ENCODE peak calls at places on chromosomes 1 and 21, in eight cellular contexts. One of them, this sample, is unnamed.

GRCh38 chr21:27649323-27649722 is 682.4 kb upstream of the ADAMTS5 start:
- DNase-seq in neuronal stem cell: no peak
- DNase-seq in trophoblast cell: peak
- DNase-seq in fibroblast of lung: peak
- DNase-seq in HepG2: no peak
- DNase-seq in keratinocyte: peak
- DNase-seq in kidney: no peak
- DNase-seq in GM23248: peak
- DNase-seq in this sample: no peak

GRCh38 chr1:87515781-87516180 is 187.1 kb downstream of the LMO4 start:
- DNase-seq in neuronal stem cell: no peak
- DNase-seq in trophoblast cell: peak
- DNase-seq in fibroblast of lung: peak
- DNase-seq in HepG2: no peak
- DNase-seq in keratinocyte: no peak
- DNase-seq in kidney: no peak
- DNase-seq in GM23248: peak
- DNase-seq in this sample: no peak

GRCh38 chr1:229107972-229108371 is 162.9 kb upstream of the RAB4A start:
- DNase-seq in neuronal stem cell: no peak
- DNase-seq in trophoblast cell: no peak
- DNase-seq in fibroblast of lung: no peak
- DNase-seq in HepG2: no peak
- DNase-seq in keratinocyte: no peak
- DNase-seq in kidney: no peak
- DNase-seq in GM23248: no peak
- DNase-seq in this sample: no peak

GRCh38 chr1:119878171-119878570 is 18.1 kb downstream of the ADAM30 start:
- DNase-seq in neuronal stem cell: no peak
- DNase-seq in trophoblast cell: no peak
- DNase-seq in fibroblast of lung: no peak
- DNase-seq in HepG2: no peak
- DNase-seq in keratinocyte: no peak
- DNase-seq in kidney: no peak
- DNase-seq in GM23248: no peak
- DNase-seq in this sample: no peak

GRCh38 chr1:164641353-164641730 is 82.4 kb downstream of the PBX1 start:
- DNase-seq in neuronal stem cell: no peak
- DNase-seq in trophoblast cell: peak
- DNase-seq in fibroblast of lung: no peak
- DNase-seq in HepG2: no peak
- DNase-seq in keratinocyte: no peak
- DNase-seq in kidney: no peak
- DNase-seq in GM23248: peak
- DNase-seq in this sample: no peak

GRCh38 chr21:34519013-34519412 is 7.0 kb upstream of the KCNE1 start:
- DNase-seq in neuronal stem cell: no peak
- DNase-seq in trophoblast cell: peak
- DNase-seq in fibroblast of lung: no peak
- DNase-seq in HepG2: no peak
- DNase-seq in keratinocyte: no peak
- DNase-seq in kidney: no peak
- DNase-seq in GM23248: no peak
- DNase-seq in this sample: no peak

GRCh38 chr1:225654688-225655508 is 2.0 kb upstream of the ENAH start:
- DNase-seq in neuronal stem cell: no peak
- DNase-seq in trophoblast cell: no peak
- DNase-seq in fibroblast of lung: no peak
- DNase-seq in HepG2: no peak
- DNase-seq in keratinocyte: no peak
- DNase-seq in kidney: no peak
- DNase-seq in GM23248: no peak
- DNase-seq in this sample: no peak

GRCh38 chr1:188660573-188660972 is 1817.1 kb downstream of the BRINP3 start:
- DNase-seq in neuronal stem cell: no peak
- DNase-seq in trophoblast cell: no peak
- DNase-seq in fibroblast of lung: no peak
- DNase-seq in HepG2: no peak
- DNase-seq in keratinocyte: no peak
- DNase-seq in kidney: no peak
- DNase-seq in GM23248: no peak
- DNase-seq in this sample: no peak

GRCh38 chr21:28804089-28804670 is 188.5 kb downstream of the LTN1 start:
- DNase-seq in neuronal stem cell: no peak
- DNase-seq in trophoblast cell: peak
- DNase-seq in fibroblast of lung: no peak
- DNase-seq in HepG2: no peak
- DNase-seq in keratinocyte: no peak
- DNase-seq in kidney: no peak
- DNase-seq in GM23248: no peak
- DNase-seq in this sample: no peak

GRCh38 chr1:2983319-2983705 is 38.0 kb upstream of the ACTRT2 start:
- DNase-seq in neuronal stem cell: no peak
- DNase-seq in trophoblast cell: no peak
- DNase-seq in fibroblast of lung: no peak
- DNase-seq in HepG2: no peak
- DNase-seq in keratinocyte: no peak
- DNase-seq in kidney: peak
- DNase-seq in GM23248: no peak
- DNase-seq in this sample: no peak

GRCh38 chr1:53550201-53550741 is 91.1 kb downstream of the DMRTB1 start:
- DNase-seq in neuronal stem cell: no peak
- DNase-seq in trophoblast cell: no peak
- DNase-seq in fibroblast of lung: peak
- DNase-seq in HepG2: no peak
- DNase-seq in keratinocyte: no peak
- DNase-seq in kidney: peak
- DNase-seq in GM23248: peak
- DNase-seq in this sample: peak

GRCh38 chr1:157137051-157137772 is 983 bp downstream of the ETV3 start:
- DNase-seq in neuronal stem cell: no peak
- DNase-seq in trophoblast cell: peak
- DNase-seq in fibroblast of lung: peak
- DNase-seq in HepG2: no peak
- DNase-seq in keratinocyte: no peak
- DNase-seq in kidney: no peak
- DNase-seq in GM23248: peak
- DNase-seq in this sample: peak

GRCh38 chr1:33397994-33398393 is 32.9 kb downstream of the PHC2 start:
- DNase-seq in neuronal stem cell: no peak
- DNase-seq in trophoblast cell: no peak
- DNase-seq in fibroblast of lung: no peak
- DNase-seq in HepG2: no peak
- DNase-seq in keratinocyte: no peak
- DNase-seq in kidney: no peak
- DNase-seq in GM23248: no peak
- DNase-seq in this sample: no peak

GRCh38 chr1:68197891-68198290 is 34.4 kb downstream of the WLS start:
- DNase-seq in neuronal stem cell: no peak
- DNase-seq in trophoblast cell: no peak
- DNase-seq in fibroblast of lung: peak
- DNase-seq in HepG2: peak
- DNase-seq in keratinocyte: no peak
- DNase-seq in kidney: no peak
- DNase-seq in GM23248: peak
- DNase-seq in this sample: no peak

GRCh38 chr1:18581420-18581880 is 49.2 kb upstream of the PAX7 start:
- DNase-seq in neuronal stem cell: no peak
- DNase-seq in trophoblast cell: peak
- DNase-seq in fibroblast of lung: no peak
- DNase-seq in HepG2: no peak
- DNase-seq in keratinocyte: no peak
- DNase-seq in kidney: no peak
- DNase-seq in GM23248: peak
- DNase-seq in this sample: peak

GRCh38 chr1:223525957-223526356 is 132.7 kb downstream of the CCDC185 start:
- DNase-seq in neuronal stem cell: no peak
- DNase-seq in trophoblast cell: no peak
- DNase-seq in fibroblast of lung: no peak
- DNase-seq in HepG2: no peak
- DNase-seq in keratinocyte: no peak
- DNase-seq in kidney: no peak
- DNase-seq in GM23248: no peak
- DNase-seq in this sample: no peak

DNA sequence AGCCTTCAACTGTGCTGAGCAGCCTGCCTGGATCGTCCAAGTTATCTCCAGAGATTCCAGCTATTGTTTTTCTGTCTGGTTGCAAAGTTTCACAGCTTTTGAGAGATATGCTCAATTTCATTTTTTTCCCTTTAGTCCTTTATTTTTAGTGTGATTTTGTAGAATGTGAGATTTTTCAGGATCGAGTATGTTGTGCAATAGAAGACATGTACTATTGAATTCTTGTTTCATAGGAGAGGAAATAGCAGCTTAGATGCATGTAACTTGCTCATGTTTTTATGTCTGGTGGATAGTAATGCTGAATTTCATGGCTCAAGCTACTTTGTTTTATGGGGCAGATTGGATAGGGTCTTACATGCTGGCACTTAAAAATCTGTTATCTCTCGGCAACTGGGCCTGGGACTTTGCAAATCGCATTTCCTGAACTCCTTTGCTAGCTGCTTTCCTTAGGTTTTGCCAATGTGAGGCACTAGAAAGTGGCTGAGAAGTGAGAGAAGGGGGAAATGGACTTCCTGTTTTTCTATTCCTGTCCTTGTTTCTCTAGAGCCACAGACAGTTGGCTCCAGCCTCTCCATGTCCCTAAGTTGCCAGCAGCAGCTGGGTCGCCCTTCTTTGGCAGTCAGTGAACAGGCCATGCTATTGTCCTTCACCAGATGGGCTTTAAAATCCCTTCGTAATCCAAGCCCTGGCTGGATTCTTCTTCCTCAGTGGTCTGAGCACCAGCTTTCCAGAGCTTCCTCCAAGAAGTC is 101.4 kb upstream of the PDE4B start:
- DNase-seq in neuronal stem cell: no peak
- DNase-seq in trophoblast cell: no peak
- DNase-seq in fibroblast of lung: no peak
- DNase-seq in HepG2: no peak
- DNase-seq in keratinocyte: no peak
- DNase-seq in kidney: no peak
- DNase-seq in GM23248: no peak
- DNase-seq in this sample: no peak
- H3K9ac ChIP-seq in neuronal stem cell: no peak
- H3K9ac ChIP-seq in trophoblast cell: no peak
- H3K9ac ChIP-seq in fibroblast of lung: no peak
- H3K9ac ChIP-seq in HepG2: no peak
- H3K9ac ChIP-seq in keratinocyte: no peak
- H3K9ac ChIP-seq in kidney: no peak
- H3K9ac ChIP-seq in GM23248: no peak
- H3K9ac ChIP-seq in this sample: no peak

DNA sequence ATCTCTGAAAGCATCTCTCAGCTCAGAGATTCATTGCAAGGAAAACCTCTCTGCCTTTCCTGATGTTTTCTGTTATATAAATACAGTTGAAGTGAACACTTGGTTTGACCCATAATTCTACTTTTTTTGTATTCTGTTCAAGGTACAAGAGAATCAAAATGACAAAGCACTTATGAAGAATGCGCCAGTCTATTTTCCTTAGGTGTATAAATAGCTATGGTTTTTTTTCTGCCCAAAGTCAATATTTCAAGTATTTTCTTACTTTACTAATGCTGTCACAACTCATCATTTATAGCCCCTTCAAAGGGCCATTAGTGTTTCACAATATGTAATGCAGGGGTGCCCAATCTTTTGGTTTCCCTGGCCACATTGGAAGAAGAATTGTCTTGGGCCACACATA is 142.5 kb upstream of the C1orf105 start:
- DNase-seq in neuronal stem cell: no peak
- DNase-seq in trophoblast cell: no peak
- DNase-seq in fibroblast of lung: peak
- DNase-seq in HepG2: no peak
- DNase-seq in keratinocyte: no peak
- DNase-seq in kidney: no peak
- DNase-seq in GM23248: no peak
- DNase-seq in this sample: no peak
- H3K9ac ChIP-seq in neuronal stem cell: no peak
- H3K9ac ChIP-seq in trophoblast cell: no peak
- H3K9ac ChIP-seq in fibroblast of lung: no peak
- H3K9ac ChIP-seq in HepG2: no peak
- H3K9ac ChIP-seq in keratinocyte: no peak
- H3K9ac ChIP-seq in kidney: no peak
- H3K9ac ChIP-seq in GM23248: no peak
- H3K9ac ChIP-seq in this sample: no peak

GRCh38 chr1:201469645-201470074 is 672 bp upstream of the PHLDA3 start:
- DNase-seq in neuronal stem cell: no peak
- DNase-seq in trophoblast cell: peak
- DNase-seq in fibroblast of lung: no peak
- DNase-seq in HepG2: no peak
- DNase-seq in keratinocyte: no peak
- DNase-seq in kidney: no peak
- DNase-seq in GM23248: no peak
- DNase-seq in this sample: no peak
- H3K9ac ChIP-seq in neuronal stem cell: peak
- H3K9ac ChIP-seq in trophoblast cell: no peak
- H3K9ac ChIP-seq in fibroblast of lung: no peak
- H3K9ac ChIP-seq in HepG2: peak
- H3K9ac ChIP-seq in keratinocyte: peak
- H3K9ac ChIP-seq in kidney: peak
- H3K9ac ChIP-seq in GM23248: peak
- H3K9ac ChIP-seq in this sample: no peak

GRCh38 chr1:195637474-195637873 is 970.8 kb downstream of the KCNT2 start:
- DNase-seq in neuronal stem cell: no peak
- DNase-seq in trophoblast cell: no peak
- DNase-seq in fibroblast of lung: no peak
- DNase-seq in HepG2: no peak
- DNase-seq in keratinocyte: no peak
- DNase-seq in kidney: no peak
- DNase-seq in GM23248: peak
- DNase-seq in this sample: no peak
- H3K9ac ChIP-seq in neuronal stem cell: no peak
- H3K9ac ChIP-seq in trophoblast cell: no peak
- H3K9ac ChIP-seq in fibroblast of lung: no peak
- H3K9ac ChIP-seq in HepG2: no peak
- H3K9ac ChIP-seq in keratinocyte: no peak
- H3K9ac ChIP-seq in kidney: no peak
- H3K9ac ChIP-seq in GM23248: peak
- H3K9ac ChIP-seq in this sample: no peak

DNA sequence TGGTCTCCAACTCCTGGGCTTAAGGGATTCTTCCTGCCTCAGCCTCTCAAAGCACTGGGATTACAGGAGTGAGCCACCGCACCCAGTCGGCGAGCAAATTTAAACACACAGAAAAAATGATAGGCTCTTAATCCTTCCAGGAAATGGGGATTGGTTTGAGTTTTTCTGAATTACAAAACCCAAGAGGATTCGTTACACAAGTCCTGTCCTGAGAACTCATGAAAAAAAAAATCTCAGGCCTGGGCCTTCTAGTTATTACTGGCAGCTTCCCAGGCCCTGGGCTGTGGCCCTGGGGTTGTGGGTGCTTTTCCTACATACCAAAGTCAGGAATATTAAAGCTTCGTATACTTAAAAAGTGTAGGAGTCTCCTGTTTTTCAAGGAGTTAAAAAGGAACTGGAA is 6.2 kb upstream of the IFNGR2 start:
- DNase-seq in neuronal stem cell: no peak
- DNase-seq in trophoblast cell: no peak
- DNase-seq in fibroblast of lung: peak
- DNase-seq in HepG2: no peak
- DNase-seq in keratinocyte: no peak
- DNase-seq in kidney: peak
- DNase-seq in GM23248: peak
- DNase-seq in this sample: no peak
- H3K9ac ChIP-seq in neuronal stem cell: no peak
- H3K9ac ChIP-seq in trophoblast cell: no peak
- H3K9ac ChIP-seq in fibroblast of lung: no peak
- H3K9ac ChIP-seq in HepG2: no peak
- H3K9ac ChIP-seq in keratinocyte: no peak
- H3K9ac ChIP-seq in kidney: no peak
- H3K9ac ChIP-seq in GM23248: no peak
- H3K9ac ChIP-seq in this sample: no peak

This sample was measured in endodermal cell.